ENCODE peak calls at places on chromosomes 12 and 14, in five cellular contexts. R, X, V, U and K are unnamed samples.

GRCh38 chr14:95741051-95741490 is 27.1 kb upstream of the TCL1A start:
- DNase-seq in R (no peak), X (no peak), V (peak; percentile 7), U (peak; percentile 64), K (no peak)

GRCh38 chr14:51597511-51597920 is 54.2 kb upstream of the FRMD6 start:
- DNase-seq in R (no peak), X (no peak), V (no peak), U (no peak), K (no peak)

GRCh38 chr12:46367351-46368029 is 5.1 kb downstream of the SLC38A2 start:
- DNase-seq in R (no peak), X (no peak), V (no peak), U (no peak), K (no peak)

GRCh38 chr12:115574831-115575230 is 702.7 kb downstream of the MED13L start:
- DNase-seq in R (no peak), X (no peak), V (no peak), U (no peak), K (no peak)

GRCh38 chr12:50747817-50748216 is 16.1 kb upstream of the ATF1 start:
- DNase-seq in R (no peak), X (no peak), V (no peak), U (no peak), K (no peak)

GRCh38 chr14:58755026-58755929 is 117.5 kb downstream of the DACT1 start:
- DNase-seq in R (no peak), X (no peak), V (no peak), U (no peak), K (no peak)

GRCh38 chr12:70581199-70581598 is 56.0 kb downstream of the PTPRB start:
- DNase-seq in R (no peak), X (no peak), V (no peak), U (no peak), K (no peak)

GRCh38 chr14:69909831-69910550 is 30.8 kb downstream of the SMOC1 start:
- DNase-seq in R (no peak), X (no peak), V (no peak), U (no peak), K (no peak)

GRCh38 chr12:3137268-3137761 is 60.1 kb downstream of the TSPAN9 start:
- DNase-seq in R (no peak), X (peak; percentile 40), V (no peak), U (no peak), K (peak; percentile 61)

GRCh38 chr12:57003395-57003794 is 3.0 kb downstream of the ZBTB39 start:
- DNase-seq in R (no peak), X (no peak), V (no peak), U (no peak), K (no peak)

GRCh38 chr12:98644433-98644711 is 216 bp downstream of the IKBIP start:
- DNase-seq in R (no peak), X (peak; percentile 34), V (peak; percentile 27), U (no peak), K (peak; percentile 29)

GRCh38 chr14:24430143-24430681 is 458 bp downstream of the KHNYN start:
- DNase-seq in R (peak; percentile 69), X (peak; percentile 77), V (no peak), U (peak; percentile 94), K (peak; percentile 55)

GRCh38 chr14:99625476-99625875 is 19.5 kb upstream of the HHIPL1 start:
- DNase-seq in R (no peak), X (no peak), V (no peak), U (no peak), K (no peak)

GRCh38 chr14:100408350-100409015 is 85.3 kb downstream of the SLC25A47 start:
- DNase-seq in R (peak; percentile 34), X (peak; percentile 70), V (peak; percentile 67), U (no peak), K (peak; percentile 64)

GRCh38 chr12:74598819-74599218 is 61.2 kb downstream of the ATXN7L3B start:
- DNase-seq in R (no peak), X (no peak), V (no peak), U (no peak), K (peak; percentile 4)

GRCh38 chr14:104390941-104391901 is 188.3 kb upstream of the C14orf180 start:
- DNase-seq in R (no peak), X (peak; percentile 19), V (no peak), U (no peak), K (no peak)

GRCh38 chr14:105075364-105076295 is 10.4 kb upstream of the GPR132 start:
- DNase-seq in R (no peak), X (peak; percentile 60), V (no peak), U (no peak), K (no peak)

GRCh38 chr12:44101470-44101869 is 265.6 kb downstream of the TMEM117 start:
- DNase-seq in R (no peak), X (no peak), V (no peak), U (no peak), K (no peak)

GRCh38 chr12:57096748-57097553 is 8.0 kb downstream of the NAB2 start:
- DNase-seq in R (no peak), X (no peak), V (no peak), U (no peak), K (no peak)

GRCh38 chr14:20454359-20454644 is 310 bp downstream of the OSGEP start:
- DNase-seq in R (no peak), X (peak; percentile 91), V (peak; percentile 89), U (no peak), K (peak; percentile 25)

GRCh38 chr12:72296389-72296788 is 24.2 kb downstream of the TRHDE start:
- DNase-seq in R (no peak), X (no peak), V (peak; percentile 92), U (no peak), K (peak; percentile 32)

GRCh38 chr14:90983560-90983959 is 76.9 kb downstream of the RPS6KA5 start:
- DNase-seq in R (no peak), X (no peak), V (no peak), U (no peak), K (no peak)

GRCh38 chr12:40016960-40017359 is 88.9 kb downstream of the SLC2A13 start:
- DNase-seq in R (no peak), X (no peak), V (no peak), U (no peak), K (no peak)

GRCh38 chr12:16880864-16881285 is 274.9 kb upstream of the LMO3 start:
- DNase-seq in R (peak; percentile 32), X (peak; percentile 22), V (no peak), U (no peak), K (no peak)

GRCh38 chr14:61754627-61755381 is 7.4 kb upstream of the SNAPC1 start:
- DNase-seq in R (no peak), X (no peak), V (no peak), U (no peak), K (no peak)

GRCh38 chr14:63855272-63855671 is 2.5 kb downstream of the SYNE2 start:
- DNase-seq in R (no peak), X (no peak), V (no peak), U (no peak), K (no peak)

GRCh38 chr12:12561305-12562015 is 1.2 kb downstream of the DUSP16 start:
- DNase-seq in R (peak; percentile 76), X (peak; percentile 77), V (no peak), U (no peak), K (peak; percentile 29)
- TF ChIP-seq POLR2A in R (peak; percentile 82), X (peak; percentile 55), V (no peak), U (peak; percentile 33), K (peak; percentile 13)

GRCh38 chr12:124383028-124383427 is 88.1 kb downstream of the RFLNA start:
- DNase-seq in R (no peak), X (no peak), V (no peak), U (no peak), K (no peak)
- TF ChIP-seq POLR2A in R (no peak), X (no peak), V (no peak), U (no peak), K (no peak)

DNA sequence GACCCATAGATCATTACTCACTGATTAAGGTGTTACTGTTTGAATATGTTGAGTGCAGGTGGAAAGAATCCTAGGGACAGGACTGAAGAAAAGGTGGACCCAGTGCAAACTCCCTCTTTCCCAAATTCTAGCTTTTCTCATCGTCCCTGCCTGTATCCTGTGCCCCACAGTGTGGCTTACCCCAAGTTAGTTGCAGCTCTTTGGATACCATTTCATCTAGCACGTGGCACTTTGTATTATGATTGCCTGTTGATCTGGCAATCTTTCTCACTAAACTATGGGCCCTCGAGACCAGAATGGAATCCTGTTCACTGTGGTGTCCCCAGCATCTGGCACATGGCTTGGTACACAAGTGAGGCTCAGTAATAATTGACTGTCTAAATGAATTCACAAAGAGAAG is 66.5 kb downstream of the ELK3 start:
- DNase-seq in R (no peak), X (no peak), V (no peak), U (no peak), K (no peak)
- TF ChIP-seq POLR2A in R (no peak), X (no peak), V (no peak), U (no peak), K (no peak)

DNA sequence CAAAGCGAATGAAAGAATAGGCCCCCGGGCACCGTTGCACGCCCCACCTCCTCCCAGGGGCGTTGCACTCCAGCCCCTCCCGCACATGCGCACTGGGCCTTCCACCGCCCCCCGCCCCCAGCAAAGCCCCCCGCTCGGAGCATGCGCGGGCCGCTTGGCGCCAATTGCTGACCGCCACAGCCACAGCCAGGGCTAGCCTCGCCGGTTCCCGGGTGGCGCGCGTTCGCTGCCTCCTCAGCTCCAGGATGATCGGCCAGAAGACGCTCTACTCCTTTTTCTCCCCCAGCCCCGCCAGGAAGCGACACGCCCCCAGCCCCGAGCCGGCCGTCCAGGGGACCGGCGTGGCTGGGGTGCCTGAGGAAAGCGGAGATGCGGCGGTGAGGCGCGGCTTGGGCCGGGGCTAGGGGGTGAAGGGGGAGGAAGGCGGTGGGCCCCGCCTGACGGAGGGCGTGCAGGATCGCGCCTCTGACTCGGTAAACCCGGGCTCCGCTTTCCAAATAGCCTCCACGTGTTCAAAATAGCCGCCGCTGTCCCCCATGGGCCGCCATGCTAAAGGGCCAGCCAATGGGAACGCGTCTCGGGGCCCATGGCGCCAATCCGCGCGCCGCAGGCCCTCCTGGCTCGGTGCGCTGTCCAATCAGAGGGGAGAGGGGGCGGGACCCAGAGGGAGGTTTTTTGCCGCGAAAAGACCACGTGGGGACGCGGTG is at the start of gene UNG:
- DNase-seq in R (peak; percentile 98), X (peak; percentile 97), V (peak; percentile 87), U (no peak), K (peak; percentile 94)
- TF ChIP-seq POLR2A in R (no peak), X (no peak), V (no peak), U (no peak), K (no peak)

DNA sequence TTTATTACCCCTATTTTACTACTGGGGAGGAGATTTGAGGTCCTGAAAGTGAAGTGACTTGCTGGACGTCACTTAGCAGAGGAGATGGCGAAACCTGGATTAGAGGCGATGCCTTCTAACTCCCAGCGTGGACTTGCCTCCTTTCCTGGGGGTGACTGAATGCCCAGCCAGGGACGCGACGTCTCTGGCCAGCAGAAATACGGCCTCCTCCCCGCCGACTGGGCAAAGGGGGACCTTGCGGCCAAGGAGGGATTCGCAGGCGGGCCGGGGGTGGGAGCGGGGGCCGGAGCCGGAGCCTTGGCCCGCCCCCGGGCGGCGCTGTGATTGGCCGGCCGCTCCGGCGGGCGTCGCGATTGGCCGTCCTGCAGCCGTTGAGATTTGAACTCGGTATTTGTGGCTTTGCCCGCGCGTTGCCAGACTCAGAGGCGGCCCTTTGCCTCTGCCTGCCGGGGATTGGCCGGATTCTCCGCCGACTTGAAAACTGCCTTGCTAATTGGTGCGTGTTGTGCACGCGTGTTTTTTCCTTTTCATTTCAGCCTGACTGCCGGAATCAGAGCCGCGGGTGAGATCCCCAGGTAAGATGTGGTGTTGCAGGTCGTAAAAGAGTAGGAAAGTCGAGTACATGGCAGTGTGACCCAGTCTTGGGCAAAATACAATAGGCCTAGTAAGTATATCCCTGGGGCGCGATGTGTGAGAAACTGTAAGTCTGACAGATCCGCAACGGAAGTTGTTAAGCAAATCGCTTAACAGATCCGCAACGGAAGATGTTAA is at the start of gene NCAPD2:
- DNase-seq in R (peak; percentile 92), X (peak; percentile 99), V (peak; percentile 91), U (peak; percentile 98), K (peak; percentile 85)
- TF ChIP-seq POLR2A in R (peak; percentile 32), X (no peak), V (peak; percentile 27), U (no peak), K (peak; percentile 88)